ENCODE peak calls at places on chromosome 9, in four cellular contexts. N, Y, H and X are unnamed samples.

GRCh38 chr9:129725841-129726251 is 27.0 kb downstream of the PTGES start:
- DNase-seq in N (no peak), Y (no peak), H (no peak), X (no peak)

GRCh38 chr9:133587466-133587865 is 21.7 kb downstream of the FAM163B start:
- DNase-seq in N (no peak), Y (no peak), H (no peak), X (no peak)

GRCh38 chr9:2359821-2360220 is 261.8 kb upstream of the VLDLR start:
- DNase-seq in N (no peak), Y (no peak), H (no peak), X (no peak)

GRCh38 chr9:119412399-119412798 is 43.2 kb upstream of the BRINP1 start:
- DNase-seq in N (no peak), Y (no peak), H (no peak), X (no peak)

GRCh38 chr9:95641591-95641990 is 124.8 kb upstream of the PTCH1 start:
- DNase-seq in N (no peak), Y (no peak), H (no peak), X (no peak)

GRCh38 chr9:108150736-108151135 is 661.2 kb upstream of the KLF4 start:
- DNase-seq in N (no peak), Y (peak), H (no peak), X (no peak)

GRCh38 chr9:101354143-101354764 is 30.6 kb downstream of the BAAT start:
- DNase-seq in N (no peak), Y (peak), H (no peak), X (no peak)

GRCh38 chr9:32423371-32423770 is 38.9 kb downstream of the ACO1 start:
- DNase-seq in N (no peak), Y (no peak), H (no peak), X (no peak)

GRCh38 chr9:131481441-131482342 is 21.0 kb upstream of the POMT1 start:
- DNase-seq in N (no peak), Y (no peak), H (no peak), X (no peak)

GRCh38 chr9:131036529-131037335 is 27.8 kb downstream of the LAMC3 start:
- DNase-seq in N (no peak), Y (no peak), H (no peak), X (no peak)

GRCh38 chr9:97594414-97594921 is 38.7 kb downstream of the TSTD2 start:
- DNase-seq in N (no peak), Y (peak), H (no peak), X (no peak)

GRCh38 chr9:93308158-93308602 is 124.2 kb downstream of the WNK2 start:
- DNase-seq in N (no peak), Y (no peak), H (no peak), X (no peak)

GRCh38 chr9:126406075-126406675 is 79.5 kb downstream of the MVB12B start:
- DNase-seq in N (no peak), Y (no peak), H (no peak), X (no peak)

GRCh38 chr9:129861447-129861827 is 26.2 kb downstream of the USP20 start:
- DNase-seq in N (no peak), Y (no peak), H (no peak), X (no peak)

GRCh38 chr9:1100945-1101344 is 50.8 kb downstream of the DMRT2 start:
- DNase-seq in N (no peak), Y (peak), H (no peak), X (no peak)

GRCh38 chr9:36946653-36947052 is 87.4 kb downstream of the PAX5 start:
- DNase-seq in N (no peak), Y (no peak), H (no peak), X (no peak)

GRCh38 chr9:36888551-36888950 is 145.5 kb downstream of the PAX5 start:
- DNase-seq in N (no peak), Y (no peak), H (no peak), X (no peak)

GRCh38 chr9:114804504-114804903 is 1.3 kb downstream of the TNFSF15 start:
- DNase-seq in N (no peak), Y (peak), H (no peak), X (no peak)

GRCh38 chr9:36486933-36487481 is 85.7 kb upstream of the MELK start:
- DNase-seq in N (peak), Y (peak), H (peak), X (peak)

GRCh38 chr9:122162415-122162814 is 2.7 kb downstream of the MORN5 start:
- DNase-seq in N (no peak), Y (no peak), H (no peak), X (no peak)

GRCh38 chr9:70746760-70747159 is 332.3 kb upstream of the KLF9 start:
- DNase-seq in N (no peak), Y (no peak), H (no peak), X (no peak)

GRCh38 chr9:131174681-131175239 is 49.4 kb downstream of the NUP214 start:
- DNase-seq in N (no peak), Y (no peak), H (no peak), X (no peak)

GRCh38 chr9:81609782-81610738 is 79.3 kb downstream of the TLE1 start:
- DNase-seq in N (no peak), Y (no peak), H (no peak), X (no peak)